ENCODE peak calls at places on chromosomes 7 and 10, in five cellular contexts. C, Z, T, H and Y are unnamed samples.

GRCh38 chr7:75711634-75712494 is 26.9 kb downstream of the HIP1 start:
- DNase-seq in H (no peak), Z (peak; percentile 71), C (no peak), T (no peak), Y (no peak)

GRCh38 chr7:57424515-57425238 is 25.3 kb upstream of the ZNF716 start:
- DNase-seq in Z (no peak), T (no peak), C (no peak), H (no peak), Y (no peak)

GRCh38 chr7:130421685-130422084 is 19.1 kb downstream of the CEP41 start:
- DNase-seq in T (no peak), Z (peak; percentile 48), H (no peak), C (peak; percentile 31), Y (no peak)

GRCh38 chr10:126843299-126843934 is 61.8 kb upstream of the DOCK1 start:
- DNase-seq in T (no peak), C (no peak), Z (no peak), H (no peak), Y (no peak)

GRCh38 chr7:18873674-18874341 is 243.6 kb downstream of the TWIST1 start:
- DNase-seq in T (no peak), H (no peak), Z (peak; percentile 52), C (no peak), Y (no peak)

GRCh38 chr7:771241-772004 is 44.3 kb upstream of the PRKAR1B start:
- DNase-seq in C (no peak), Z (no peak), T (no peak), H (no peak), Y (no peak)

GRCh38 chr10:74842301-74842700 is 15.9 kb downstream of the KAT6B start:
- DNase-seq in Z (peak; percentile 17), C (no peak), H (no peak), T (no peak), Y (no peak)

GRCh38 chr10:117934477-117934876 is 112.3 kb downstream of the RAB11FIP2 start:
- DNase-seq in T (no peak), C (no peak), Z (no peak), H (no peak), Y (no peak)

GRCh38 chr10:79314761-79315601 is 32.3 kb upstream of the PPIF start:
- DNase-seq in T (no peak), Z (no peak), C (no peak), H (no peak), Y (no peak)

GRCh38 chr10:122478971-122479370 is 17.6 kb downstream of the HTRA1 start:
- DNase-seq in Z (no peak), T (no peak), C (no peak), H (no peak), Y (no peak)

GRCh38 chr10:61758440-61758839 is 95.7 kb downstream of the CABCOCO1 start:
- DNase-seq in Z (no peak), T (no peak), H (no peak), C (no peak), Y (no peak)

GRCh38 chr7:54680377-54681005 is 78.5 kb downstream of the SEC61G start:
- DNase-seq in T (no peak), C (no peak), H (no peak), Z (no peak), Y (no peak)

GRCh38 chr7:142811154-142811737 is 40.5 kb downstream of the PRSS2 start:
- DNase-seq in Z (peak; percentile 67), C (no peak), T (peak; percentile 74), H (peak; percentile 35), Y (peak; percentile 82)

GRCh38 chr7:91876391-91877133 is 3.9 kb downstream of the MTERF1 start:
- DNase-seq in H (no peak), Z (peak; percentile 43), C (no peak), T (no peak), Y (no peak)

GRCh38 chr7:64884085-64884912 is 18.8 kb upstream of the ZNF273 start:
- DNase-seq in Z (no peak), H (no peak), C (no peak), T (no peak), Y (no peak)

GRCh38 chr7:16078076-16078952 is 343.0 kb downstream of the CRPPA start:
- DNase-seq in H (no peak), C (no peak), T (peak; percentile 5), Z (peak; percentile 47), Y (no peak)

GRCh38 chr10:101840102-101840684 is 3.4 kb downstream of the KCNIP2 start:
- DNase-seq in T (no peak), H (peak; percentile 11), C (peak; percentile 39), Z (peak; percentile 26), Y (no peak)

GRCh38 chr7:108201766-108202165 is 71.6 kb upstream of the LAMB4 start:
- DNase-seq in T (no peak), H (no peak), Z (no peak), C (no peak), Y (no peak)

GRCh38 chr10:86649471-86650150 is 4.7 kb upstream of the OPN4 start:
- DNase-seq in T (no peak), H (no peak), Z (no peak), C (no peak), Y (no peak)

GRCh38 chr10:65701168-65701776 is 1224.6 kb upstream of the LRRTM3 start:
- DNase-seq in Z (no peak), H (no peak), C (no peak), T (no peak), Y (no peak)

GRCh38 chr7:30682131-30683083 is at the start of gene CRHR2:
- DNase-seq in T (no peak), Z (peak; percentile 38), H (peak; percentile 6), C (no peak), Y (peak; percentile 57)

GRCh38 chr10:72173267-72173634 is 42.6 kb upstream of the ANAPC16 start:
- DNase-seq in Z (no peak), H (no peak), T (no peak), C (no peak), Y (no peak)

GRCh38 chr10:110442746-110443145 is 55.0 kb upstream of the DUSP5 start:
- DNase-seq in Z (no peak), C (no peak), H (no peak), T (no peak), Y (no peak)

GRCh38 chr7:50534690-50535290 is 30.4 kb downstream of the DDC start:
- DNase-seq in C (no peak), Z (peak; percentile 86), T (no peak), H (no peak), Y (no peak)

GRCh38 chr7:7190142-7190541 is 7.8 kb downstream of the C1GALT1 start:
- DNase-seq in T (no peak), H (no peak), C (no peak), Z (peak; percentile 33), Y (no peak)

GRCh38 chr10:8300925-8301707 is 246.6 kb downstream of the GATA3 start:
- DNase-seq in H (no peak), C (no peak), T (no peak), Z (no peak), Y (no peak)

GRCh38 chr7:105791926-105792325 is 84.5 kb downstream of the ATXN7L1 start:
- DNase-seq in H (no peak), C (no peak), T (no peak), Z (no peak), Y (no peak)

GRCh38 chr7:158028290-158028941 is 559.2 kb downstream of the PTPRN2 start:
- DNase-seq in T (no peak), Z (no peak), H (no peak), C (no peak), Y (no peak)

GRCh38 chr10:80344912-80345311 is 11.6 kb downstream of the DYDC1 start:
- DNase-seq in C (no peak), T (no peak), Z (no peak), H (no peak), Y (no peak)

GRCh38 chr10:14507156-14507555 is 176.4 kb upstream of the FRMD4A start:
- DNase-seq in Z (no peak), T (no peak), C (no peak), H (peak; percentile 33), Y (peak; percentile 18)

GRCh38 chr10:8273749-8274148 is 219.3 kb downstream of the GATA3 start:
- DNase-seq in H (no peak), Z (no peak), T (no peak), C (no peak), Y (no peak)

GRCh38 chr10:11886851-11887250 is 63.7 kb downstream of the PROSER2 start:
- DNase-seq in T (no peak), H (no peak), Z (no peak), C (no peak), Y (no peak)

GRCh38 chr7:139192014-139192706 is 38.9 kb upstream of the UBN2 start:
- DNase-seq in H (no peak), Z (no peak), C (no peak), T (no peak), Y (no peak)

GRCh38 chr7:148114807-148115206 is 475.8 kb upstream of the C7orf33 start:
- DNase-seq in T (no peak), Z (no peak), C (no peak), H (no peak), Y (no peak)

GRCh38 chr10:51747211-51747610 is 47.8 kb upstream of the CSTF2T start:
- DNase-seq in Z (no peak), C (no peak), H (no peak), T (no peak), Y (no peak)